ENCODE peak calls at places on chromosomes 2 and 18, in nine cellular contexts. G is lung microvascular endothelial cell; Q is CD8-positive, alpha-beta memory T cell; W is activated CD4-positive, alpha-beta T cell treated with anti-CD3 and anti-CD28 coated beads, Interleukin-2, amount 50 U/mL, for 24 hours; K is CD4-positive, alpha-beta T cell; J is GM23338; L is chondrocyte; R is NAMALWA; A is GM23248. I is an unnamed sample.

GRCh38 chr18:55189972-55190371 is 230.7 kb upstream of the CCDC68 start:
- DNase-seq in J (peak), G (no peak), K (no peak), Q (no peak), W (no peak), L (no peak), A (no peak), R (no peak), I (peak)

GRCh38 chr2:240716130-240716798 is 24.6 kb downstream of the AQP12A start:
- DNase-seq in G (no peak), L (no peak), Q (no peak), A (no peak), R (no peak), W (no peak), J (no peak), K (no peak), I (no peak)

GRCh38 chr2:48065971-48066370 is 159.7 kb upstream of the FBXO11 start:
- DNase-seq in R (no peak), L (no peak), Q (no peak), W (no peak), J (no peak), K (no peak), A (no peak), G (no peak), I (no peak)

GRCh38 chr2:138831691-138832090 is 51.5 kb upstream of the NXPH2 start:
- DNase-seq in K (no peak), L (no peak), J (no peak), Q (no peak), R (no peak), A (no peak), W (no peak), G (no peak), I (no peak)

GRCh38 chr18:37575646-37576045 is 10.0 kb upstream of the CELF4 start:
- DNase-seq in W (no peak), A (no peak), J (no peak), K (no peak), Q (no peak), G (no peak), R (no peak), L (no peak), I (no peak)

GRCh38 chr18:21735452-21736015 is 5.1 kb upstream of the MIB1 start:
- DNase-seq in G (peak), K (peak), A (no peak), Q (peak), L (no peak), J (peak), W (no peak), R (no peak), I (no peak)

GRCh38 chr2:223008162-223008561 is 43.8 kb upstream of the KCNE4 start:
- DNase-seq in A (peak), L (no peak), G (no peak), J (no peak), Q (no peak), R (no peak), K (no peak), W (no peak), I (peak)

GRCh38 chr2:147214900-147215299 is 629.9 kb upstream of the ACVR2A start:
- DNase-seq in J (no peak), R (no peak), A (no peak), Q (no peak), W (no peak), K (no peak), G (no peak), L (no peak), I (no peak)

GRCh38 chr18:9380101-9380500 is 45.5 kb downstream of the TWSG1 start:
- DNase-seq in L (no peak), W (no peak), K (no peak), R (no peak), A (peak), J (no peak), Q (no peak), G (no peak), I (no peak)

GRCh38 chr2:166458682-166459081 is 35.4 kb downstream of the SCN7A start:
- DNase-seq in G (no peak), A (no peak), Q (no peak), J (no peak), L (no peak), W (no peak), R (no peak), K (no peak), I (no peak)

GRCh38 chr2:202109737-202110184 is 36.7 kb downstream of the KIAA2012 start:
- DNase-seq in Q (no peak), R (no peak), A (peak), G (no peak), L (no peak), K (no peak), J (peak), W (no peak), I (no peak)

GRCh38 chr18:74551936-74552555 is 17.7 kb downstream of the CNDP1 start:
- DNase-seq in W (peak), L (no peak), Q (peak), R (peak), A (peak), G (peak), J (peak), K (peak), I (peak)